ENCODE peak calls at places on chromosomes 3 and 15, in four cellular contexts. T is left ventricle myocardium inferior, F is right atrium auricular region, L is HepG2. C is an unnamed sample.

GRCh38 chr3:180855364-180855763 is 57.1 kb upstream of the FXR1 start:
- DNase-seq in T (no peak), F (no peak), L (peak; percentile 23), C (no peak)

GRCh38 chr3:104132566-104132997 is 1234.1 kb upstream of the ALCAM start:
- DNase-seq in T (no peak), F (no peak), L (no peak), C (no peak)

GRCh38 chr15:68302729-68303128 is 25.2 kb downstream of the FEM1B start:
- DNase-seq in T (no peak), F (peak; percentile 48), L (no peak), C (peak; percentile 2)

GRCh38 chr15:75349851-75350588 is 3.2 kb downstream of the NEIL1 start:
- DNase-seq in T (no peak), F (no peak), L (no peak), C (no peak)

GRCh38 chr15:34984884-34985630 is 3.0 kb downstream of the ZNF770 start:
- DNase-seq in T (no peak), F (no peak), L (peak; percentile 44), C (no peak)

GRCh38 chr3:197701851-197702250 is 34.9 kb downstream of the RUBCN start:
- DNase-seq in T (no peak), F (no peak), L (no peak), C (no peak)

GRCh38 chr3:128845119-128845518 is 34.3 kb upstream of the ACAD9 start:
- DNase-seq in T (no peak), F (no peak), L (peak; percentile 25), C (no peak)

GRCh38 chr3:197487911-197488391 is 67.8 kb downstream of the BDH1 start:
- DNase-seq in T (peak; percentile 50), F (peak; percentile 61), L (peak; percentile 72), C (peak; percentile 44)

GRCh38 chr15:101773496-101774100 is 29.7 kb upstream of the OR4F6 start:
- DNase-seq in T (no peak), F (no peak), L (peak; percentile 9), C (no peak)

GRCh38 chr3:5122741-5123706 is 932 bp downstream of the ARL8B start:
- DNase-seq in T (peak; percentile 19), F (peak; percentile 65), L (peak; percentile 54), C (peak; percentile 18)

GRCh38 chr15:59376735-59377134 is 4.1 kb upstream of the MYO1E start:
- DNase-seq in T (no peak), F (no peak), L (no peak), C (no peak)

GRCh38 chr15:38377547-38378161 is 76.3 kb upstream of the FAM98B start:
- DNase-seq in T (no peak), F (no peak), L (no peak), C (no peak)

GRCh38 chr3:194939949-194940770 is 254.5 kb downstream of the FAM43A start:
- DNase-seq in T (no peak), F (peak; percentile 59), L (no peak), C (no peak)

GRCh38 chr15:46636220-46636619 is 1001.4 kb downstream of the SQOR start:
- DNase-seq in T (no peak), F (no peak), L (no peak), C (no peak)

GRCh38 chr15:88664151-88664778 is 25.4 kb downstream of the ISG20 start:
- DNase-seq in T (no peak), F (peak; percentile 50), L (no peak), C (no peak)

GRCh38 chr3:127967296-127967695 is 52.3 kb downstream of the KBTBD12 start:
- DNase-seq in T (no peak), F (no peak), L (no peak), C (no peak)

GRCh38 chr3:73235768-73236167 is 174.3 kb downstream of the EBLN2 start:
- DNase-seq in T (no peak), F (no peak), L (no peak), C (no peak)

GRCh38 chr15:22933641-22934061 is 46.5 kb downstream of the CYFIP1 start:
- DNase-seq in T (no peak), F (no peak), L (no peak), C (no peak)

GRCh38 chr3:194387276-194387675 is 11.8 kb downstream of the GP5 start:
- DNase-seq in T (no peak), F (peak; percentile 32), L (no peak), C (no peak)

GRCh38 chr15:71218272-71218805 is 103.1 kb downstream of the THSD4 start:
- DNase-seq in T (no peak), F (no peak), L (no peak), C (no peak)

GRCh38 chr3:119690043-119690656 is 12.7 kb upstream of the CFAP91 start:
- DNase-seq in T (no peak), F (no peak), L (peak; percentile 18), C (no peak)

GRCh38 chr3:160400631-160401150 is 1.2 kb downstream of the SMC4 start:
- DNase-seq in T (peak; percentile 21), F (no peak), L (no peak), C (peak; percentile 9)

GRCh38 chr3:131402391-131403039 is 20.9 kb downstream of the NUDT16 start:
- DNase-seq in T (no peak), F (no peak), L (no peak), C (no peak)

GRCh38 chr3:38095687-38096483 is 41.0 kb downstream of the ACAA1 start:
- DNase-seq in T (no peak), F (no peak), L (no peak), C (no peak)

GRCh38 chr3:38098376-38098723 is 38.6 kb downstream of the ACAA1 start:
- DNase-seq in T (no peak), F (no peak), L (no peak), C (no peak)

GRCh38 chr3:38097446-38098375 is 39.2 kb downstream of the ACAA1 start:
- DNase-seq in T (no peak), F (no peak), L (no peak), C (no peak)

GRCh38 chr3:38099518-38099917 is 37.4 kb downstream of the ACAA1 start:
- DNase-seq in T (no peak), F (no peak), L (no peak), C (no peak)

DNA sequence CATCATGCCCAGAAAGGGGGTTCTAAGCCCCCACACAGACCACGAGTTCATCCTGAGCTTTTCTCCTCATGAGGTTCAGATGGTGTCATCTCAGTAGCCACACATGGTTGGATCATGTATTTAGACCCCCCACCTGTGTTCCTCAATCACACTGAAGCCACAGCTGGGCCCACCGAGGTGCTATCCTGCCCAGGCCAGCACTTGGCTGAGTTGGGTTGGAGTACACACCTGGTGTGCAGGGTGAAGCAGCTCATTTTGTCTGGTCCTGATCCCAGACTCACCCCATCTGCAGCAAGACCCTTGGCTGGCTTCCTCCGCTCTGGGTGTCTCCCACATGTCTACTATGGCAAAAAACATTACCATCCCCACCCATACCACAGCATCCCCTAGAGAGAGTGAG is 41.9 kb downstream of the ACAA1 start:
- DNase-seq in T (no peak), F (no peak), L (no peak), C (no peak)
- H3K27me3 ChIP-seq in T (peaks cover 54% of the 10 kb centered on the region), F (no peaks in the 10 kb centered on the region), L (peaks cover 9% of the 10 kb centered on the region), C (no peaks in the 10 kb centered on the region)

DNA sequence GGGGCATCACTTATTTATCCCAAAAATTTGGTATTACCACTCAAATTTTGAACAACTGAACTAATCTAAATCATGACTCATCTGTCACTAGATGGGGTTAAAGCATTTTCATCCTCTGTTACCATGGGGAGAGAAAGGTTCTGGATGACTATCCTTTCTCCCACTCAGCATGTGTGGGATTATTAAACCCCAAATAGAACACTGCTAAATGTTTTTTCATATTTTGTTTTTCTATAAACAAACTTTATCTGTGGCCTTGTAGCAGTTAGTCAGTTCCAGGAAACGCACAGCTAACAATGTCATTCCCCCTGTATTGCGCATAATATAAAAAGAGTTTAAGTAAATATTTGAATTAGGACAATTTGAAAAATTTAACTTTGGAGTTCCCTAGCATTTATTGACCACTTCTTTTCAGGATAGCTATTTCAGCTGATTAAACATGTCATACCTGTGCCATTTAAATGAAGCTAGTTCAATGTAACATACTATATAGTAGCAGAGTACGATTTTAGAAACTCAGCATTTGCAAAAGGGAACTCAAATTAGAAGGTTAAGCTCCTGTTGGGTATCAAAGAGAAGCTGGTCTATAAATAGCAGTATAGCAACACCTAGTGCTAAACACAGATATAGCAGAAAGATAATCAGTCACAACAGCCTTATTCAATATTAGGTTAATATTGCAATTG is 9.2 kb upstream of the TMEM212 start:
- DNase-seq in T (no peak), F (no peak), L (no peak), C (no peak)
- H3K4me1 ChIP-seq in T (peaks cover 81% of the 10 kb centered on the region), F (no peaks in the 10 kb centered on the region), L (peaks cover 83% of the 10 kb centered on the region), C (peaks cover 9% of the 10 kb centered on the region)

DNA sequence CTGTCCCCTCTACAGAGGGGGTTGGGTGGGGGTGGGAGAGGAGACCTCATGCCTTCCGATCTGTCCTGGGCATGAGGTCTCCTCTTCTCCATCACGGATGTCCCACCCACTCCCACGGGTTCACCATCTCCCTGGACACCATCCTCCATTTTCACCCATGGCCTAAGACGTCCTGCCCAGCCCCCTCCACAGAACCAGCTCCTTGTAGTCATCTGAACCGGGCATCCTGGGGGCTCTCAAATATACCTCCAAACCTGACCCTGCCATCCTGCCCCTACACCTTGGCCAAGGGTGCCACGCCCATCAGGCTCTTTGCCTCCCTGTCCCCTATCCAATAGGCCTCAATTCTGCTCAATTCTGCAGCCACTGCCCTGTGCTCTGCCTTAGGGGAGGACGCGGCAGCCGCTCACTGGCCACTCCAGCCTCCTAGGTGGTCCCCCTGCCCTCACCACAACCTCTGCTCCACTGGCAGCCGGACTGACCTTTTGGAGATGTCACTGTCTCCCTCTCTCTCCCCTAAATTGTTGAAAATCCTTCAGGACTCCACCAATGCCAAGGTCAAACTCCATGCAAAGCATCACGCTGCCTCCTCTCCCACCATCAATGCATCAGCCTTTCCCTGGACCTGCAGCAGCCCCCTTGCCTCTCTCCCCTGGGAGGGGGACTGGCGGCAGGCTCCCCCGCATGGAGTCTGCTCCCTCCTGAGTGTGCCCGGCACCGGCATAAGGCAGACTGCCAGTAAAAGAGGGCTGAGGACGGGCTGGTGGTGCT is 9.4 kb upstream of the ANPEP start:
- DNase-seq in T (no peak), F (no peak), L (no peak), C (no peak)
- H3K27ac ChIP-seq in T (no peak overlapping the region), F (no peak overlapping the region), L (no peak overlapping the region), C (no peak overlapping the region)

GRCh38 chr3:124383051-124383450 is 347.2 kb upstream of the UMPS start:
- DNase-seq in T (no peak), F (no peak), L (no peak), C (no peak)

GRCh38 chr3:124387008-124387407 is 343.2 kb upstream of the UMPS start:
- DNase-seq in T (no peak), F (no peak), L (no peak), C (no peak)

GRCh38 chr3:124384527-124384926 is 345.7 kb upstream of the UMPS start:
- DNase-seq in T (no peak), F (no peak), L (no peak), C (no peak)

GRCh38 chr3:124383846-124384483 is 346.3 kb upstream of the UMPS start:
- DNase-seq in T (peak; percentile 21), F (no peak), L (no peak), C (no peak)

DNA sequence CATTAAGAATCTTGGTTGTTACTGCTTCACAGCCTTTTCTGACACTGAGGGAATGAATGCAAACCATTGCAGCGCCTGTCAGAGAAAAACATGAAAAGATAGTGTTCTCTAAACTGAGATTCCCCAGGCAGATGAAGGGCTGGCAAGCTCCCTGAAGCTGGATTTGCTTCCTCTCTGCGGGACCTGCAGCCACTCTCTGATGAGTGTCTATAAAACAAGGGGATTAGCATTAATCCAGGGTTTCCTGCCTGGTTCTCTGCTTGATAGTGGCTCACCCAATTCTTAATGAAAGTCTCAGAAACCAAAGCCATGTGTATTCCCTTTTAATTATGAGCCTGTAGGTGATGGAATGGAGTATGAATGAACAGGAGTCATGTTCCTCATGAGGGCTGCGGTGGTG is 344.2 kb upstream of the UMPS start:
- DNase-seq in T (no peak), F (no peak), L (no peak), C (no peak)
- H3K27me3 ChIP-seq in T (no peaks in the 10 kb centered on the region), F (no peaks in the 10 kb centered on the region), L (no peaks in the 10 kb centered on the region), C (no peaks in the 10 kb centered on the region)

C was measured in heart right ventricle.